ENCODE peak calls at places on chromosomes 7 and 10, in nine cellular contexts. H is GM12864; L is body of pancreas; X is Calu3; J is right atrium auricular region; O is AG04450; N is activated CD8-positive, alpha-beta T cell treated with anti-CD3 and anti-CD28 coated beads for 36 hours; Y is glutamatergic neuron; S is CD14-positive monocyte. C is an unnamed sample.

GRCh38 chr7:5296627-5297226 is 14.0 kb downstream of the SLC29A4 start:
- DNase-seq in O (no peak), N (peak; percentile 83), Y (peak; percentile 86), S (no peak), J (no peak), X (no peak), L (no peak), H (no peak), C (no peak)

GRCh38 chr10:32972454-32972853 is 14.4 kb upstream of the ITGB1 start:
- DNase-seq in O (no peak), L (no peak), N (no peak), X (no peak), Y (no peak), H (no peak), S (no peak), J (no peak), C (no peak)

GRCh38 chr7:66140924-66141323 is 26.3 kb downstream of the CRCP start:
- DNase-seq in S (no peak), L (peak; percentile 72), H (no peak), Y (peak; percentile 74), N (no peak), X (no peak), O (no peak), J (peak; percentile 82), C (peak; percentile 61)

GRCh38 chr10:114220281-114220680 is 18.8 kb upstream of the VWA2 start:
- DNase-seq in X (no peak), Y (no peak), H (no peak), J (no peak), S (no peak), L (no peak), N (no peak), O (no peak), C (no peak)

GRCh38 chr7:43492906-43493305 is 90.0 kb upstream of the STK17A start:
- DNase-seq in X (no peak), O (no peak), J (no peak), Y (no peak), N (no peak), S (no peak), L (no peak), H (no peak), C (no peak)

GRCh38 chr7:137835486-137836112 is 11.2 kb downstream of the DGKI start:
- DNase-seq in Y (no peak), S (no peak), N (no peak), L (no peak), H (no peak), O (no peak), X (no peak), J (no peak), C (no peak)

GRCh38 chr7:142832452-142832851 is 22.4 kb upstream of the EPHB6 start:
- DNase-seq in J (no peak), X (no peak), H (no peak), L (no peak), Y (no peak), N (no peak), O (no peak), S (no peak), C (no peak)

GRCh38 chr10:86798636-86799035 is 42.2 kb downstream of the BMPR1A start:
- DNase-seq in N (peak; percentile 3), Y (no peak), J (no peak), H (peak; percentile 54), L (no peak), O (no peak), S (no peak), X (no peak), C (peak; percentile 42)

GRCh38 chr7:2903686-2904162 is 59.6 kb upstream of the GNA12 start:
- DNase-seq in O (no peak), J (no peak), H (no peak), N (no peak), Y (no peak), L (no peak), X (no peak), S (no peak), C (no peak)
- TF ChIP-seq CTCF in O (no peak), J (no peak), H (no peak), N (no peak), Y (no peak), L (no peak), X (no peak), S (no peak), C (no peak)

GRCh38 chr10:128267581-128267980 is 141.4 kb upstream of the MKI67 start:
- DNase-seq in Y (no peak), S (no peak), O (no peak), X (no peak), N (no peak), J (no peak), H (no peak), L (no peak), C (no peak)

GRCh38 chr10:128265596-128265995 is 139.4 kb upstream of the MKI67 start:
- DNase-seq in L (no peak), H (no peak), J (no peak), S (no peak), X (no peak), Y (no peak), N (no peak), O (no peak), C (no peak)

GRCh38 chr10:128263891-128264688 is 137.9 kb upstream of the MKI67 start:
- DNase-seq in S (no peak), J (peak; percentile 70), X (peak; percentile 66), H (no peak), N (peak; percentile 77), O (no peak), L (peak; percentile 54), Y (peak; percentile 91), C (peak; percentile 1)

DNA sequence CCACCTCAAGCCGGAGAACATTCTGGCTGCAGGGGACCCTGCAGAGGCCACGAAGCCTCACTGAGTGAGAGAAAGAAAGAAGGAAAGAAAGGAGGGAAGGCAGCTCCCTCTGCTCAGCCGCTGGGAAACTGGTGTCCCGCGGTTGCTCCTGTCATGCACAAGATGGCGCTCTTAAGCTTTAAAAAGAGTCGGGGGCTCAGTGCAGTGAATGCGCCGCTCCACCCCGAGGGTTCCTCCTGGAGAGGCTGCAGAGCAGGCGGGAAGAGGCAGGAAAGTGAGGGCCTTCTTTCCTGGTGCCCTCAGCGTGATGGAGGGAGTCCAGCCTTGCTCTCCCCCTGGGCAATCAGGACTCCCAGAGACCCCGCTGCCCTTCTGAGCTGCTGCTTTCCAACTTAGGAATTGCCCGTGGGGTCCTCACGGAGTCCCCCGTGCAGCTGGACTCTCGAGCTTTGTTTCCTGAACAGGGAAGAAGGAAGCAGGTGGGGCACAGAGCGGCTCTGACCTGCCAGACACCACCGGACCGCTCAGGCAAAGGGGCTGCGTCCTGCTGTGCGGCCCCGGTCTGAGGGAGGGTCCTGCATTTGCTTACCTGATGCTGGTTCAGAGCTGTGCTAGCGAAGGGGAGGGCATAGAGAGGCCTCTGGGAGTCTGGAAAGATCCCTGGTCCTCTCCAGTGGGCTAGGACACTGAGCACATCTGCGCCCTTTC is 141.9 kb upstream of the MKI67 start:
- DNase-seq in H (no peak), X (peak; percentile 22), Y (peak; percentile 87), L (no peak), O (no peak), J (no peak), S (no peak), N (peak; percentile 35), C (no peak)
- TF ChIP-seq CTCF in H (peak; percentile 54), X (no peak), Y (peak; percentile 69), L (no peak), O (no peak), J (peak; percentile 15), S (no peak), N (peak; percentile 61), C (peak; percentile 1)

GRCh38 chr10:91409869-91410637 is at the start of gene HECTD2:
- DNase-seq in O (no peak), N (peak; percentile 80), L (peak; percentile 82), X (peak; percentile 80), J (peak; percentile 64), Y (peak; percentile 86), H (peak; percentile 19), S (peak; percentile 65), C (peak; percentile 36)
- TF ChIP-seq CTCF in O (peak; percentile 31), N (no peak), L (peak; percentile 74), X (no peak), J (peak; percentile 42), Y (no peak), H (peak; percentile 36), S (peak; percentile 46), C (peak; percentile 9)

GRCh38 chr10:30170146-30170545 is 110.8 kb upstream of the JCAD start:
- DNase-seq in O (no peak), Y (no peak), J (no peak), S (no peak), N (no peak), X (no peak), L (no peak), H (no peak), C (no peak)

GRCh38 chr10:30170814-30171213 is 111.4 kb upstream of the JCAD start:
- DNase-seq in O (no peak), N (no peak), S (no peak), L (no peak), Y (no peak), H (no peak), J (no peak), X (no peak), C (no peak)

GRCh38 chr10:30171601-30172000 is 112.2 kb upstream of the JCAD start:
- DNase-seq in X (no peak), N (no peak), J (no peak), Y (no peak), H (no peak), O (no peak), S (no peak), L (no peak), C (no peak)

GRCh38 chr10:30172096-30172495 is 112.7 kb upstream of the JCAD start:
- DNase-seq in L (no peak), Y (no peak), X (no peak), N (no peak), J (no peak), S (no peak), H (no peak), O (no peak), C (no peak)

GRCh38 chr10:30172663-30173062 is 113.3 kb upstream of the JCAD start:
- DNase-seq in S (no peak), N (no peak), H (no peak), Y (no peak), J (no peak), X (no peak), O (no peak), L (no peak), C (no peak)
- TF ChIP-seq CTCF in S (no peak), N (no peak), H (no peak), Y (no peak), J (no peak), X (no peak), O (no peak), L (no peak), C (no peak)